ENCODE peak calls at places on chromosomes 11 and 22, in seven cellular contexts. L is pancreas, C is AG09309, I is left ventricle myocardium inferior, A is AG09319, V is AG04449, Q is ascending aorta. S is an unnamed sample.

GRCh38 chr22:45912910-45913309 is 64.1 kb downstream of the WNT7B start:
- DNase-seq in A (no peak), V (no peak), Q (no peak), L (no peak), C (no peak), I (no peak), S (no peak)

GRCh38 chr11:8917157-8917820 is 6.3 kb downstream of the AKIP1 start:
- DNase-seq in V (peak), A (peak), Q (no peak), I (no peak), C (peak), L (no peak), S (no peak)

GRCh38 chr22:29079218-29079901 is 6.5 kb downstream of the KREMEN1 start:
- DNase-seq in V (no peak), L (no peak), I (no peak), A (peak), Q (no peak), C (no peak), S (peak)

GRCh38 chr11:71117311-71117710 is 135.1 kb downstream of the SHANK2 start:
- DNase-seq in C (no peak), V (no peak), I (no peak), L (no peak), A (no peak), Q (no peak), S (no peak)

GRCh38 chr11:73177380-73178091 is 35.4 kb upstream of the FCHSD2 start:
- DNase-seq in A (no peak), C (no peak), V (no peak), I (peak), Q (peak), L (peak), S (no peak)

GRCh38 chr22:29479417-29480261 is at the start of gene NEFH:
- DNase-seq in C (no peak), I (no peak), V (no peak), L (no peak), A (no peak), Q (no peak), S (peak)

GRCh38 chr11:62806611-62807121 is 1.4 kb upstream of the NXF1 start:
- DNase-seq in C (no peak), I (no peak), Q (peak), A (no peak), L (no peak), V (no peak), S (no peak)

GRCh38 chr11:120211522-120212258 is 858 bp downstream of the OAF start:
- DNase-seq in A (no peak), Q (no peak), L (no peak), V (no peak), I (no peak), C (no peak), S (no peak)

GRCh38 chr11:70089631-70090030 is 11.5 kb downstream of the ANO1 start:
- DNase-seq in V (no peak), C (no peak), A (no peak), L (no peak), I (no peak), Q (no peak), S (no peak)

GRCh38 chr22:41933411-41934177 is 7.0 kb upstream of the TNFRSF13C start:
- DNase-seq in I (no peak), A (no peak), L (no peak), C (no peak), V (no peak), Q (no peak), S (no peak)

GRCh38 chr22:45911601-45912271 is 65.2 kb downstream of the WNT7B start:
- DNase-seq in A (no peak), Q (no peak), L (peak), C (no peak), V (no peak), I (peak), S (no peak)

GRCh38 chr11:37468344-37468743 is 870.3 kb upstream of the RAG2 start:
- DNase-seq in C (no peak), A (no peak), V (no peak), Q (no peak), I (no peak), L (no peak), S (no peak)

GRCh38 chr22:26573026-26573662 is 16.8 kb downstream of the TPST2 start:
- DNase-seq in V (no peak), I (peak), C (peak), Q (peak), A (no peak), L (no peak), S (no peak)

GRCh38 chr22:30420401-30421178 is 5.0 kb upstream of the MTFP1 start:
- DNase-seq in Q (no peak), V (peak), L (no peak), A (peak), I (no peak), C (peak), S (no peak)

GRCh38 chr22:33803371-33803770 is 116.9 kb downstream of the LARGE1 start:
- DNase-seq in L (no peak), A (peak), V (peak), C (peak), I (no peak), Q (no peak), S (no peak)

GRCh38 chr22:37751449-37752188 is 54.8 kb downstream of the TRIOBP start:
- DNase-seq in C (no peak), V (no peak), A (no peak), Q (no peak), I (no peak), L (no peak), S (no peak)

GRCh38 chr11:10645212-10645795 is 48.3 kb downstream of the IRAG1 start:
- DNase-seq in I (no peak), V (no peak), C (no peak), Q (no peak), A (no peak), L (no peak), S (no peak)

GRCh38 chr11:87405356-87405755 is 367.6 kb downstream of the TMEM135 start:
- DNase-seq in C (no peak), A (no peak), Q (no peak), L (no peak), V (no peak), I (no peak), S (no peak)

GRCh38 chr11:15106201-15106965 is 8.3 kb upstream of the INSC start:
- DNase-seq in C (peak), I (no peak), V (no peak), A (no peak), L (no peak), Q (no peak), S (no peak)

GRCh38 chr11:86941871-86942208 is 13.4 kb downstream of the FZD4 start:
- DNase-seq in V (no peak), Q (no peak), L (no peak), A (no peak), I (no peak), C (no peak), S (no peak)

GRCh38 chr11:71086687-71087258 is 165.6 kb downstream of the SHANK2 start:
- DNase-seq in I (no peak), A (no peak), C (no peak), V (no peak), L (peak), Q (no peak), S (peak)

GRCh38 chr11:67292671-67293070 is 3.6 kb downstream of the ANKRD13D start:
- DNase-seq in V (no peak), C (no peak), L (no peak), I (no peak), Q (no peak), A (no peak), S (no peak)

GRCh38 chr11:2461253-2462091 is 16.7 kb downstream of the KCNQ1 start:
- DNase-seq in A (no peak), Q (no peak), C (no peak), V (no peak), L (peak), I (peak), S (no peak)

GRCh38 chr22:27258773-27259172 is 542.8 kb downstream of the MN1 start:
- DNase-seq in I (no peak), A (no peak), C (no peak), L (no peak), Q (no peak), V (no peak), S (no peak)

GRCh38 chr22:17772249-17772962 is 1.9 kb downstream of the BID start:
- DNase-seq in C (no peak), A (no peak), Q (no peak), V (no peak), I (no peak), L (no peak), S (no peak)

GRCh38 chr11:104830080-104830479 is 68.2 kb downstream of the CASP12 start:
- DNase-seq in C (peak), Q (no peak), L (no peak), V (peak), A (peak), I (no peak), S (no peak)

GRCh38 chr11:113401718-113402117 is 14.1 kb downstream of the ANKK1 start:
- DNase-seq in A (no peak), Q (no peak), C (peak), I (peak), L (peak), V (no peak), S (no peak)

GRCh38 chr22:49999901-50000586 is 12.5 kb downstream of the IL17REL start:
- DNase-seq in I (no peak), V (no peak), Q (no peak), L (no peak), A (no peak), C (no peak), S (no peak)

GRCh38 chr11:10518123-10518522 is 22.9 kb downstream of the RNF141 start:
- DNase-seq in L (no peak), V (no peak), I (no peak), A (no peak), Q (no peak), C (no peak), S (no peak)

DNA sequence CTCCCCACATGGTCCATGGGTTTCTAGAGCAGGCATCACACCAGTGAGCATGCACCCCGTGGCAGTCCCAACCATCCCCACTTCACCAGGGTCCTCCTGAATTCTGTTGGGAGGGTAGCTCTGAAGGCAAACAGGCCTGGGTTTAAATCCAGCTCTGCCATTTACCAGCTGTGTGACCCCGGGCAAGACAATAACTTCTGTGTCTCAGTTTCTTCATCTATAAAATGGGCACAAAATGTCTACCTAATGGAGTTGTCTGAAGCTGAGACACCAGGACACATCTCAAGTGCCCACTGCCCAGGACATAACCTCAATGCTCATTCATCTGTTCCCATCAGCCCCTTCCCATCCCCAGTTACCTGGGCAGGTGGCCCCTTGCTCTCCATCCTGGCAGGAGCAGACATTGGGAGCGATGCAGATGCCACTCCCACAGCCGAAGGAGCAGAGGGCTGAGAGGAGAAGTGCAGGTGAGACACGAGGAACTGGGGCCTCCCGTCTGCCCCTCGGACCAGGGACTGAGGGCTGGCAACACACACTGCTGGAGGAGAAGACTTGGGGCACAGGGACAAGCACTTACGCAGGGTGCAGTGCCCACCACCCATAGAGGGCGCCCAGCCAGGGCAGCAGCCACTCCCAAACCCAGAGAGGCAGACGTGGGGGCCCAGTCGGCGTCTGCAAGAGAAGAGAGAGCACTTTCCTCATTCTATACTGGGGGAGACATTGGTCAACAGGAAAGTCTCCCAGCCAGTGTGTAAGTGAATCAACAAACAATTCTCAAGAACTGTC is 4.0 kb downstream of the VWCE start:
- DNase-seq in C (no peak), L (no peak), Q (no peak), A (no peak), I (no peak), V (no peak), S (no peak)
- TF ChIP-seq CTCF in C (no peak), L (no peak), Q (no peak), A (no peak), I (no peak), V (no peak), S (no peak)

DNA sequence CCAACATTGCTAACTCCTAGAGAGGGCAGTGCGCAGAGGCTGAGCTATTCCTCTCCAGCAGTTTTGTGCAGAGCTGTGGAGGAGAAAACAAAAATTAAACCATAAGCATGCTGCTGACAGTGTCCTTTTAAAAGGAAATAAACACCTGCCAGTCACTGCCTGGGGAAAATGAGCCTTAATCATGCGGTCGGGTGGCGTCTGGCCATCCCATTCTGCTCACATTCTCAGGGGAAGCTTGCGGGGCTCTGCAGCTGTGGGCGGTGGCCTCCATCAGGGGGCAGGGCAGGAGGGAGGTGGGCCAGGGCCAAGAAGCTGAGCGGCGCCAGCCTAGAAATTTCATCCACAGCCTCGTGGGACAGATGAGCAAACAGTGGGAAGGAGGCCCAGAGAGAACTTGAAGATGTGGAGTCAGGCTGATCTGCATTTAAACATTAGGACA is 71.0 kb upstream of the TP53I11 start:
- DNase-seq in I (peak), V (no peak), A (peak), Q (peak), L (peak), C (peak), S (peak)
- TF ChIP-seq CTCF in I (no peak), V (no peak), A (no peak), Q (no peak), L (no peak), C (no peak), S (no peak)

GRCh38 chr11:5369793-5370192 is 13.8 kb upstream of the OR51M1 start:
- DNase-seq in I (no peak), V (peak), A (no peak), Q (no peak), C (no peak), L (no peak), S (peak)
- TF ChIP-seq CTCF in I (no peak), V (peak), A (peak), Q (no peak), C (peak), L (no peak), S (no peak)

GRCh38 chr22:24128631-24129601 is 52.4 kb upstream of the SUSD2 start:
- DNase-seq in V (no peak), A (no peak), I (peak), Q (no peak), L (no peak), C (no peak), S (no peak)
- TF ChIP-seq CTCF in V (no peak), A (no peak), I (no peak), Q (no peak), L (no peak), C (no peak), S (no peak)

DNA sequence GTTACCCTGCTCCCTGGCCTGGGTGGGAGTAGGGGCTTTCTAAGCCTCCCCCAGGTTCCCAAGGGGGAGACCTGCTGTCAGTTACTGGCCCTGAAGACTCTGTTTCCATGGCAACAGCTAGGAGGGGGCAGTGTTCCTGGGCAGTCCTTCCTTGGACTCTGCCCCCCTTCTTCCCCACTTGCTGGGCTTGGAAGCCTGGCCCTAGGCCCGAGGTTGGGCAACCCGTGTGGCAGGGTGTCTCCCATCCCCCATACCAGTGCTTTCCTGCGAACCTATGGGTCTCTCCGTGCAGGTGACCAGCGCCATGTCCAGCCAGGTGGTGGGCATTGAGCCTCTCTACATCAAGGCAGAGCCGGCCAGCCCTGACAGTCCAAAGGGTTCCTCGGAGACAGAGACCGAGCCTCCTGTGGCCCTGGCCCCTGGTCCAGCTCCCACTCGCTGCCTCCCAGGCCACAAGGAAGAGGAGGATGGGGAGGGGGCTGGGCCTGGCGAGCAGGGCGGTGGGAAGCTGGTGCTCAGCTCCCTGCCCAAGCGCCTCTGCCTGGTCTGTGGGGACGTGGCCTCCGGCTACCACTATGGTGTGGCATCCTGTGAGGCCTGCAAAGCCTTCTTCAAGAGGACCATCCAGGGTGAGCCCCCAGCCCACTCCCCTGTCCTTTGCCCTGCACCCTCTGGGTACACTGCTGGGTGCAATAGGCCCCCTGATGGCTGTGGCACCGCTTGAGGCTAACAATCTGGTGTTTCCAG is 1.7 kb downstream of the ESRRA start:
- DNase-seq in A (no peak), L (peak), V (no peak), C (no peak), I (no peak), Q (no peak), S (no peak)
- TF ChIP-seq CTCF in A (no peak), L (no peak), V (no peak), C (no peak), I (no peak), Q (no peak), S (no peak)

GRCh38 chr11:95739108-95739507 is 50.5 kb downstream of the FAM76B start:
- DNase-seq in C (no peak), Q (no peak), I (no peak), L (no peak), A (no peak), V (no peak), S (no peak)
- TF ChIP-seq CTCF in C (no peak), Q (no peak), I (no peak), L (no peak), A (no peak), V (no peak), S (peak)

S was measured in glutamatergic neuron.